ENCODE peak calls at places on chromosomes 3 and 15, in ten cellular contexts. F is activated B cell treated with CpG ODN at 0.5 μM for 24 hours; D is foreskin fibroblast; C is retina; H is thoracic aorta; Z is frontal cortex; B is iris pigment epithelial cell; X is stimulated activated CD4-positive, alpha-beta T cell treated with anti-CD3 and anti-CD28 coated beads, Interleukin-1b, Interleukin-23, amount 100 ng/mL, for 24 hours; V is amniotic stem cell; G is memory B cell. L is an unnamed sample.

GRCh38 chr3:49134471-49135265 is 1.8 kb upstream of the LAMB2 start:
- DNase-seq in F (no peak), D (no peak), C (no peak), H (no peak), Z (no peak), B (no peak), X (no peak), V (no peak), G (no peak), L (no peak)

GRCh38 chr3:134956395-134956794 is 161.3 kb downstream of the EPHB1 start:
- DNase-seq in F (no peak), D (no peak), C (no peak), H (no peak), Z (no peak), B (no peak), X (no peak), V (no peak), G (no peak), L (no peak)

GRCh38 chr3:123861081-123861836 is 22.9 kb downstream of the MYLK start:
- DNase-seq in F (no peak), D (no peak), C (no peak), H (no peak), Z (no peak), B (no peak), X (no peak), V (no peak), G (no peak), L (no peak)

GRCh38 chr3:127002195-127003174 is 19.6 kb downstream of the PLXNA1 start:
- DNase-seq in F (no peak), D (peak; percentile 94), C (peak; percentile 70), H (peak; percentile 58), Z (peak; percentile 84), B (peak; percentile 93), X (no peak), V (peak; percentile 85), G (no peak), L (peak; percentile 98)

GRCh38 chr15:70023769-70024491 is 73.8 kb downstream of the TLE3 start:
- DNase-seq in F (no peak), D (no peak), C (no peak), H (peak; percentile 34), Z (peak; percentile 50), B (peak; percentile 79), X (no peak), V (no peak), G (no peak), L (no peak)

GRCh38 chr3:134211797-134212196 is 38.9 kb downstream of the RYK start:
- DNase-seq in F (no peak), D (no peak), C (peak; percentile 65), H (no peak), Z (peak; percentile 10), B (peak; percentile 74), X (no peak), V (peak; percentile 36), G (no peak), L (no peak)

GRCh38 chr3:170740726-170741591 is 129.0 kb downstream of the RPL22L1 start:
- DNase-seq in F (no peak), D (peak; percentile 88), C (no peak), H (no peak), Z (peak; percentile 24), B (peak; percentile 89), X (no peak), V (peak; percentile 74), G (no peak), L (peak; percentile 20)

GRCh38 chr15:70781236-70781635 is 17.9 kb upstream of the UACA start:
- DNase-seq in F (no peak), D (no peak), C (no peak), H (no peak), Z (no peak), B (no peak), X (no peak), V (no peak), G (no peak), L (no peak)

GRCh38 chr3:149969110-149969944 is 1.4 kb downstream of the PFN2 start:
- DNase-seq in F (no peak), D (peak; percentile 78), C (peak; percentile 76), H (peak; percentile 22), Z (peak; percentile 24), B (peak; percentile 91), X (no peak), V (peak; percentile 65), G (no peak), L (peak; percentile 40)

GRCh38 chr3:127124135-127124534 is 68.8 kb upstream of the PRR23E start:
- DNase-seq in F (no peak), D (peak; percentile 4), C (no peak), H (no peak), Z (no peak), B (peak; percentile 23), X (no peak), V (no peak), G (no peak), L (no peak)

GRCh38 chr3:79258479-79258878 is 509.3 kb downstream of the ROBO1 start:
- DNase-seq in F (no peak), D (no peak), C (no peak), H (no peak), Z (no peak), B (peak; percentile 10), X (no peak), V (no peak), G (no peak), L (no peak)

GRCh38 chr3:196774191-196774820 is 34.6 kb downstream of the PAK2 start:
- DNase-seq in F (no peak), D (no peak), C (no peak), H (no peak), Z (no peak), B (peak; percentile 46), X (no peak), V (no peak), G (no peak), L (no peak)

GRCh38 chr3:147380996-147381376 is 25.4 kb downstream of the ZIC4 start:
- DNase-seq in F (no peak), D (no peak), C (no peak), H (no peak), Z (no peak), B (no peak), X (no peak), V (no peak), G (no peak), L (no peak)

GRCh38 chr3:148175215-148175614 is 522.5 kb upstream of the AGTR1 start:
- DNase-seq in F (no peak), D (no peak), C (no peak), H (no peak), Z (no peak), B (peak; percentile 69), X (no peak), V (no peak), G (no peak), L (no peak)

GRCh38 chr15:63198315-63198714 is 8.9 kb downstream of the RAB8B start:
- DNase-seq in F (no peak), D (no peak), C (no peak), H (no peak), Z (no peak), B (no peak), X (no peak), V (no peak), G (no peak), L (no peak)

GRCh38 chr3:131396170-131396569 is 14.6 kb downstream of the NUDT16 start:
- DNase-seq in F (no peak), D (no peak), C (no peak), H (no peak), Z (no peak), B (no peak), X (no peak), V (no peak), G (no peak), L (no peak)

GRCh38 chr3:133119146-133119545 is 81.0 kb downstream of the TMEM108 start:
- DNase-seq in F (no peak), D (no peak), C (no peak), H (no peak), Z (no peak), B (no peak), X (no peak), V (no peak), G (no peak), L (no peak)